ENCODE peak calls at places on chromosomes 12 and 14, in five cellular contexts. Y, R, J, F and L are unnamed samples. For H3K4me1, the result is how much of the 10 kb centered on the place peaks cover.

GRCh38 chr12:113929312-113929989 is 36.7 kb downstream of the RBM19 start:
- DNase-seq in R (no peak), J (no peak), F (no peak), Y (no peak), L (no peak)

GRCh38 chr12:57724003-57724935 is 14.3 kb downstream of the AGAP2 start:
- DNase-seq in F (no peak), J (peak), R (no peak), Y (no peak), L (no peak)

GRCh38 chr14:99644723-99645544 is at the start of gene HHIPL1:
- DNase-seq in J (peak), Y (no peak), R (peak), F (peak), L (no peak)

GRCh38 chr12:49661191-49661590 is 37.8 kb downstream of the PRPF40B start:
- DNase-seq in F (no peak), Y (no peak), J (no peak), R (no peak), L (no peak)

GRCh38 chr14:104970231-104971068 is 7.7 kb downstream of the AHNAK2 start:
- DNase-seq in J (peak), R (peak), F (peak), Y (no peak), L (peak)

GRCh38 chr12:45969084-45969483 is 21.3 kb downstream of the SCAF11 start:
- DNase-seq in R (no peak), J (no peak), Y (no peak), F (peak), L (no peak)

GRCh38 chr14:100400115-100400514 is 77.0 kb downstream of the SLC25A47 start:
- DNase-seq in Y (no peak), F (no peak), J (no peak), R (no peak), L (no peak)

GRCh38 chr14:29528889-29529288 is 398.8 kb downstream of the PRKD1 start:
- DNase-seq in R (no peak), J (no peak), F (peak), Y (no peak), L (no peak)

GRCh38 chr12:86264451-86265328 is 8.5 kb upstream of the MGAT4C start:
- DNase-seq in J (no peak), F (no peak), Y (no peak), R (peak), L (no peak)

GRCh38 chr14:50871914-50872732 is at the start of gene ABHD12B:
- DNase-seq in R (no peak), Y (no peak), F (peak), J (no peak), L (no peak)

GRCh38 chr12:51922146-51922545 is 14.8 kb downstream of the ACVRL1 start:
- DNase-seq in R (no peak), F (no peak), Y (no peak), J (no peak), L (no peak)

GRCh38 chr14:26281280-26281998 is 316.4 kb downstream of the NOVA1 start:
- DNase-seq in R (no peak), F (peak), Y (no peak), J (no peak), L (no peak)

GRCh38 chr12:10574307-10574706 is 39.1 kb downstream of the MAGOHB start:
- DNase-seq in F (no peak), J (no peak), R (no peak), Y (no peak), L (no peak)

GRCh38 chr12:77062846-77063461 is 2.4 kb downstream of the E2F7 start:
- DNase-seq in R (no peak), F (peak), J (peak), Y (no peak), L (no peak)

GRCh38 chr12:71134405-71134804 is 23.4 kb downstream of the TSPAN8 start:
- DNase-seq in Y (no peak), F (no peak), J (no peak), R (no peak), L (no peak)

GRCh38 chr14:104374718-104375080 is 204.9 kb upstream of the C14orf180 start:
- DNase-seq in R (no peak), Y (no peak), J (no peak), F (no peak), L (peak)

GRCh38 chr12:40693503-40693863 is 1.2 kb downstream of the CNTN1 start:
- DNase-seq in F (no peak), R (no peak), Y (no peak), J (no peak), L (no peak)

GRCh38 chr14:98782062-98782461 is 489.9 kb downstream of the BCL11B start:
- DNase-seq in R (no peak), Y (no peak), F (no peak), J (no peak), L (no peak)

GRCh38 chr12:55843431-55843830 is 695 bp upstream of the MMP19 start:
- DNase-seq in J (no peak), Y (no peak), F (no peak), R (no peak), L (no peak)

GRCh38 chr12:6834873-6835272 is 5.9 kb upstream of the GNB3 start:
- DNase-seq in F (no peak), J (no peak), Y (no peak), R (no peak), L (no peak)

GRCh38 chr12:109056891-109057290 is 4.5 kb downstream of the USP30 start:
- DNase-seq in Y (no peak), R (no peak), F (no peak), J (no peak), L (no peak)

GRCh38 chr14:38199076-38199475 is 8.6 kb upstream of the SSTR1 start:
- DNase-seq in Y (no peak), R (no peak), F (no peak), J (no peak), L (no peak)

GRCh38 chr12:27982951-27983350 is 10.4 kb upstream of the PTHLH start:
- DNase-seq in Y (no peak), F (peak), R (no peak), J (no peak), L (no peak)
- H3K27ac ChIP-seq in Y (no peak), F (no peak), R (no peak), J (no peak), L (peak)

DNA sequence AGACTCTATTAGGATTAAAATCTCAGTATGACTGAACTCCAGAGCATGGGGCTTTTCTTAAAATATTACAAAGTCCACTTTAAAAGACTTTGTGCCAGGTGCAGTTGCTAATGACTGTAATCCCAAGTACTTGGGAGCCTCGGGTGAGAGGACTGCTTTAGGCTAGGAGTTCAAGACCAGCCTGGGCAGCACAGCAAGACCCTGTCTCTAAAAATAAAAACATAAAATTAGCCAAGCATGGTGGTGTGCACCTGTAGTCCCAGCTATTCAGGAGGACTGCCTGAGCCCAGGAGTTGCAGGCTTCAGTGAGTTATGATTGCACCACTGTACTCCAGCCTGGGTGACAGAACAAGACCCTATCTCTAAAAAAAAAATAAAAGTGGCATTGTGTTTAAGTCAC is 33.2 kb downstream of the ATF7 start:
- DNase-seq in F (no peak), R (no peak), Y (no peak), J (no peak), L (no peak)
- H3K4me1 ChIP-seq in F (under half), R (half or more), Y (under half), J (under half), L (under half)

DNA sequence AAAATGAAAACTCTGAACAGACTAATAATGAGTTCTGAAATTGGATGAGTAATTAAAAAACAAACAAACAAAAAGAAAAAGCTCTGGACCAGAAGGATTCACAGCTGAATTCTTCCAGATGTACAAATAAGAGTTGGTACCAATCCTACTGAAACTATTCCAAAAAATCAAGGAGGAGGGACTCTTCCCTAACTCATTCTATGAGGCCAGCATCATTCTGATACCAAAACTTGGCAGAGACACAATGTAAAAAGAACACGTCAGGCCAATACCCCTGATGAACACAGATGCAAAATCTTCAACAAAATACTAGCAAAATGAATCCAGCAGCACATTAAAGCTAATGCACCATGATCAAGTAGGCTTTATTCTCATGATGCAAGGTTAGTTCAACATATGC is 183.9 kb upstream of the CNOT2 start:
- DNase-seq in R (no peak), Y (no peak), F (no peak), J (no peak), L (no peak)
- H3K27ac ChIP-seq in R (no peak), Y (no peak), F (no peak), J (no peak), L (no peak)

GRCh38 chr12:111366583-111366982 is 2.3 kb downstream of the PHETA1 start:
- DNase-seq in R (no peak), F (no peak), J (no peak), Y (no peak), L (no peak)
- H3K4me1 ChIP-seq in R (half or more), F (under half), J (under half), Y (under half), L (under half)

DNA sequence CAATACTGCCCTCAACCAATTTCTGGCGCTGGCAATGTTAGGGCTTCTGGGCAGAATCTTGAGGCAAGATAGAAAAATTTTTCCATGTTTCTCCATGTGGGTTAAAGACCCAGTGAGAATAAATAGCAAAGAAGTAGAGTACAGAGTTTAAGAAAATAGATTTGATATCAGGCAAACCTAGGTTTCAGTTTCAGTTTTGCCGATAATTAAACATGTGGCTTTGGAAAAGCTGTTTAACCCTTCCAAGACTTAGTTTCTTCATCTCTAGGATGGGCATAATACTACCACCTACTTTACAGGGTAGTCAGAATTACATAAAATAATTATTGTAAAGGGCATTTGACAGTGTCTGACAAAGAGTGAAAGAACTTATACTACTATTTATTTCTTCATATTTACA is 360.4 kb downstream of the PCNX1 start:
- DNase-seq in F (no peak), Y (no peak), J (no peak), R (no peak), L (no peak)
- H3K27ac ChIP-seq in F (no peak), Y (no peak), J (no peak), R (no peak), L (peak)

GRCh38 chr14:32083789-32084188 is 6.7 kb downstream of the ARHGAP5 start:
- DNase-seq in R (no peak), F (no peak), J (no peak), Y (no peak), L (no peak)
- H3K4me1 ChIP-seq in R (half or more), F (under half), J (under half), Y (under half), L (half or more)

GRCh38 chr12:1500095-1500801 is 94.1 kb downstream of the FBXL14 start:
- DNase-seq in F (peak), J (peak), Y (no peak), R (peak), L (no peak)
- H3K27ac ChIP-seq in F (peak), J (no peak), Y (no peak), R (no peak), L (no peak)

GRCh38 chr14:71474291-71474690 is 457.9 kb upstream of the RGS6 start:
- DNase-seq in J (no peak), F (no peak), Y (no peak), R (no peak), L (no peak)
- H3K4me1 ChIP-seq in J (under half), F (under half), Y (under half), R (under half), L (under half)